ENCODE peak calls at places on chromosomes 16 and 17, in seven cellular contexts. N is CD8-positive, alpha-beta T cell; I is tibial artery; F is spleen; O is right lobe of liver; X is ovary; V is transverse colon. D is an unnamed sample.

GRCh38 chr17:249236-249993 is 68.0 kb upstream of the DOC2B start:
- DNase-seq in O (peak; percentile 47), F (peak; percentile 22), N (no peak), I (no peak), X (peak; percentile 12), V (peak; percentile 1), D (no peak)

GRCh38 chr17:21214777-21215541 is 998 bp upstream of the TMEM11 start:
- DNase-seq in F (peak; percentile 84), I (peak; percentile 35), V (no peak), N (no peak), O (no peak), X (peak; percentile 61), D (no peak)

GRCh38 chr16:65769055-65769465 is 597.4 kb upstream of the CDH5 start:
- DNase-seq in O (no peak), F (no peak), N (no peak), V (no peak), X (no peak), I (no peak), D (peak; percentile 72)

GRCh38 chr16:82756283-82756599 is 129.5 kb downstream of the CDH13 start:
- DNase-seq in F (no peak), N (no peak), O (no peak), X (no peak), I (no peak), V (no peak), D (no peak)

GRCh38 chr16:67723151-67723915 is 4.2 kb upstream of the GFOD2 start:
- DNase-seq in I (no peak), V (no peak), N (no peak), F (peak; percentile 41), X (peak; percentile 25), O (no peak), D (no peak)

GRCh38 chr17:18009609-18010420 is 29.2 kb downstream of the ATPAF2 start:
- DNase-seq in N (no peak), X (no peak), F (no peak), O (no peak), V (no peak), I (no peak), D (no peak)

GRCh38 chr17:1644493-1645206 is 882 bp downstream of the SCARF1 start:
- DNase-seq in I (no peak), N (no peak), X (no peak), V (no peak), O (no peak), F (no peak), D (no peak)

GRCh38 chr17:61659437-61659836 is 68.4 kb upstream of the NACA2 start:
- DNase-seq in X (no peak), N (no peak), F (no peak), V (no peak), O (no peak), I (no peak), D (no peak)

GRCh38 chr17:60563743-60564142 is 36.2 kb upstream of the PPM1D start:
- DNase-seq in F (no peak), V (no peak), N (no peak), O (no peak), I (no peak), X (no peak), D (no peak)

GRCh38 chr16:48014349-48015135 is 141.3 kb downstream of the ABCC12 start:
- DNase-seq in O (no peak), N (no peak), V (no peak), F (no peak), X (no peak), I (no peak), D (no peak)

GRCh38 chr17:41801374-41802062 is 10.2 kb downstream of the P3H4 start:
- DNase-seq in O (peak; percentile 77), N (peak; percentile 79), X (peak; percentile 91), F (peak; percentile 92), I (peak; percentile 83), V (peak; percentile 89), D (peak; percentile 91)

GRCh38 chr16:72847187-72848044 is 200.5 kb downstream of the ZFHX3 start:
- DNase-seq in I (no peak), X (no peak), N (no peak), V (no peak), F (no peak), O (no peak), D (peak; percentile 51)

GRCh38 chr17:63956296-63956920 is 16.3 kb downstream of the SCN4A start:
- DNase-seq in V (no peak), X (peak; percentile 48), F (no peak), O (no peak), I (no peak), N (no peak), D (no peak)

GRCh38 chr17:55053855-55054254 is 85.3 kb downstream of the STXBP4 start:
- DNase-seq in O (no peak), V (no peak), F (no peak), N (no peak), I (no peak), X (no peak), D (no peak)

GRCh38 chr16:85046957-85047866 is 19.6 kb downstream of the KIAA0513 start:
- DNase-seq in I (no peak), O (no peak), V (peak; percentile 72), X (no peak), F (no peak), N (no peak), D (no peak)

GRCh38 chr16:71383054-71383773 is 24.7 kb downstream of the CALB2 start:
- DNase-seq in V (no peak), N (no peak), I (no peak), X (no peak), O (no peak), F (no peak), D (no peak)

GRCh38 chr17:8122923-8123694 is 797 bp downstream of the HES7 start:
- DNase-seq in F (no peak), X (peak; percentile 56), I (no peak), N (peak; percentile 29), V (no peak), O (no peak), D (no peak)

DNA sequence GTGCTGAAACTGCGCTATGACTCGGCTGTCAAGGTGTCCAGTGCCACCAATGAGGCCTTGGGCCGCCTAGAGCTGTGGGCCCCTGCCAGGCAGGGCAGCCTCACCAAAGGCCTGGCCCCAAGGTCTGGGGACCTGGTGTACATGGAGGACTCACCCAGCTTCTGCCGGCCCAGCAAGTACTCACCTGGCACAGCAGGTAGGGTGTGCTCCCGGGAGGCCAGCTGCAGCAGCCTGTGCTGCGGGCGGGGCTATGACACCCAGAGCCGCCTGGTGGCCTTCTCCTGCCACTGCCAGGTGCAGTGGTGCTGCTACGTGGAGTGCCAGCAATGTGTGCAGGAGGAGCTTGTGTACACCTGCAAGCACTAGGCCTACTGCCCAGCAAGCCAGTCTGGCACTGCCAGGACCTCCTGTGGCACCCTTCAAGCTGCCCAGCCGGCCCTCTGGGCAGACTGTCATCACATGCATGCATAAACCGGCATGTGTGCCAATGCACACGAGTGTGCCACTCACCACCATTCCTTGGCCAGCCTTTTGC is 25.0 kb downstream of the WNT9B start:
- DNase-seq in V (peak; percentile 75), F (peak; percentile 74), O (peak; percentile 84), I (no peak), N (no peak), X (no peak), D (peak; percentile 56)
- TF ChIP-seq CTCF in V (peak; percentile 69), F (no peak), O (peak; percentile 68), I (no peak), N (no peak), X (no peak), D (peak; percentile 73)

GRCh38 chr17:10117581-10118001 is 80.8 kb downstream of the GAS7 start:
- DNase-seq in O (no peak), X (no peak), F (peak; percentile 87), I (no peak), V (peak; percentile 18), N (peak; percentile 24), D (no peak)
- H3K4me1 ChIP-seq in O (no peaks in the 10 kb centered on the region), X (peaks cover 22% of the 10 kb centered on the region), F (peaks cover 81% of the 10 kb centered on the region), I (peaks cover 28% of the 10 kb centered on the region), V (peaks cover 45% of the 10 kb centered on the region), N (peaks cover 76% of the 10 kb centered on the region), D (no peaks in the 10 kb centered on the region)

GRCh38 chr17:70171159-70171558 is 1.8 kb downstream of the KCNJ2 start:
- DNase-seq in F (no peak), X (no peak), O (no peak), V (no peak), N (no peak), I (no peak), D (no peak)

GRCh38 chr17:70169707-70170597 is 620 bp downstream of the KCNJ2 start:
- DNase-seq in I (no peak), F (no peak), O (no peak), V (no peak), N (no peak), X (no peak), D (no peak)

GRCh38 chr17:70173646-70174045 is 4.3 kb downstream of the KCNJ2 start:
- DNase-seq in F (no peak), O (no peak), X (no peak), V (no peak), N (no peak), I (no peak), D (no peak)

GRCh38 chr17:70172921-70173320 is 3.6 kb downstream of the KCNJ2 start:
- DNase-seq in O (no peak), N (no peak), V (no peak), F (no peak), X (no peak), I (no peak), D (no peak)

GRCh38 chr17:70172449-70172848 is 3.1 kb downstream of the KCNJ2 start:
- DNase-seq in N (no peak), F (no peak), O (no peak), X (no peak), V (no peak), I (no peak), D (no peak)
- H3K27me3 ChIP-seq in N (peaks cover 4% of the 10 kb centered on the region), F (peaks cover 65% of the 10 kb centered on the region), O (no peaks in the 10 kb centered on the region), X (no peaks in the 10 kb centered on the region), V (peaks cover 13% of the 10 kb centered on the region), I (peaks cover 21% of the 10 kb centered on the region), D (peaks cover 6% of the 10 kb centered on the region)

GRCh38 chr16:29844575-29845331 is 18.3 kb downstream of the CDIPT start:
- DNase-seq in V (no peak), X (peak; percentile 73), N (no peak), I (no peak), O (no peak), F (no peak), D (no peak)

GRCh38 chr16:29840240-29840639 is 20.0 kb downstream of the MVP start:
- DNase-seq in V (no peak), N (no peak), O (no peak), X (peak; percentile 62), I (no peak), F (no peak), D (no peak)

GRCh38 chr16:29841631-29842030 is 21.4 kb downstream of the MVP start:
- DNase-seq in N (no peak), I (no peak), O (no peak), V (no peak), X (no peak), F (no peak), D (no peak)

GRCh38 chr16:29843942-29844341 is 19.1 kb downstream of the CDIPT start:
- DNase-seq in I (no peak), O (no peak), X (no peak), V (no peak), F (no peak), N (no peak), D (no peak)

DNA sequence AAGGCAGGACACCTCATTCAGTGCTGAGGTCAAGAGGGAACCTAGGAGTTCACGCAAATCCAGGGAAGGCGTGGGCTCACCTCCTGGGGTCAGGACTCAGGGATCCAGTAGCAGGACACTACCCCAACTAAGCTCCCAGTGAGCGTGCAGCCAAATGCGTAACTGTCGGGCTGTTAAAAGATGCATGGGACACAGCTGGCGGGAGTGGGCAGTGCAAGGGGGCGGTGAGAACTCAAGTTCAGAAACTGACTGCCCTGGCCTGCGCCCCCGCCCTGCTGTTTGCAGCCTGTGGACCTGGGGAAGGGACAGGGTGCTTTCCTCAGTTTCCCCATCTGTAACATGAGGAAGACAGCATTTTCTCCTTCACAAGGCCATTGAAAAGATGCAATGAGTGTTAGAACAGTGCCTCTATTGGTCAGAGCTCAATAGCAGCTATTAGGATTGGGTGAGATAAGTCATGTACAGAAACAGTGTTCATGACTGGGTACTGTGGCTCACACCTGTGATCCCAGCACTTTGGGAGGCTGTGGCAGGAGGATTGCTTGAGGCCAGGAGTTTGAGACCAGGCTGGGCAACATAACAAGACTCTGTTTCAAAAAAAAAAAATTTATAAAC is 20.2 kb downstream of the CDIPT start:
- DNase-seq in F (no peak), V (no peak), X (no peak), O (no peak), I (no peak), N (no peak), D (no peak)
- TF ChIP-seq CTCF in F (no peak), V (no peak), X (no peak), O (no peak), I (no peak), N (no peak), D (no peak)

D was measured in Caco-2.